ENCODE peak calls at places on chromosomes 16 and 17, in six cellular contexts. F is AG04449, E is left ventricle myocardium inferior, O is prostate gland, V is GM06990, S is colonic mucosa. I is an unnamed sample.

GRCh38 chr16:69917739-69918138 is 33.4 kb upstream of the CLEC18A start:
- DNase-seq in E (no peak), S (no peak), F (peak), V (no peak), O (no peak), I (no peak)

GRCh38 chr17:29138991-29139682 is 41.1 kb downstream of the MYO18A start:
- DNase-seq in V (peak), E (peak), S (peak), O (no peak), F (no peak), I (no peak)

GRCh38 chr17:2081564-2081963 is 26.7 kb downstream of the HIC1 start:
- DNase-seq in F (no peak), V (no peak), E (no peak), S (no peak), O (no peak), I (no peak)

GRCh38 chr16:64532117-64532516 is 589.7 kb downstream of the CDH11 start:
- DNase-seq in S (no peak), O (no peak), V (no peak), F (no peak), E (no peak), I (no peak)

GRCh38 chr17:28689011-28689410 is 22.7 kb downstream of the PROCA1 start:
- DNase-seq in S (no peak), O (no peak), E (no peak), V (no peak), F (no peak), I (no peak)

GRCh38 chr17:76925333-76925935 is 57.2 kb downstream of the MGAT5B start:
- DNase-seq in O (no peak), E (no peak), F (no peak), V (no peak), S (no peak), I (no peak)

GRCh38 chr16:57610611-57611010 is 17.8 kb upstream of the ADGRG1 start:
- DNase-seq in E (no peak), V (no peak), S (peak), O (no peak), F (no peak), I (no peak)

GRCh38 chr17:43979011-43979410 is 25.3 kb upstream of the PYY start:
- DNase-seq in O (no peak), E (no peak), V (no peak), S (no peak), F (no peak), I (no peak)

GRCh38 chr17:79793924-79794304 is 3.0 kb downstream of the CBX8 start:
- DNase-seq in V (no peak), O (no peak), E (no peak), S (no peak), F (no peak), I (no peak)

GRCh38 chr17:60354223-60354622 is 37.7 kb downstream of the USP32 start:
- DNase-seq in O (no peak), E (no peak), F (peak), V (no peak), S (no peak), I (no peak)

GRCh38 chr17:21019976-21020575 is 22.7 kb downstream of the USP22 start:
- DNase-seq in V (no peak), O (no peak), E (peak), S (no peak), F (no peak), I (no peak)

GRCh38 chr17:40318835-40319332 is 9.9 kb downstream of the RARA start:
- DNase-seq in E (peak), V (no peak), S (peak), O (no peak), F (no peak), I (no peak)

GRCh38 chr17:55463600-55463999 is 42.0 kb upstream of the MMD start:
- DNase-seq in F (no peak), E (no peak), S (no peak), O (no peak), V (peak), I (peak)

GRCh38 chr17:60311936-60312335 is 80.0 kb downstream of the USP32 start:
- DNase-seq in S (no peak), F (no peak), V (no peak), O (no peak), E (no peak), I (no peak)

GRCh38 chr16:24993722-24994686 is 21.2 kb downstream of the ARHGAP17 start:
- DNase-seq in F (peak), E (no peak), S (peak), O (no peak), V (no peak), I (no peak)

GRCh38 chr17:62780951-62781350 is 27.2 kb downstream of the MARCHF10 start:
- DNase-seq in S (no peak), V (no peak), F (no peak), O (no peak), E (no peak), I (no peak)

GRCh38 chr17:27665549-27665948 is 34.6 kb downstream of the LGALS9 start:
- DNase-seq in F (no peak), E (no peak), S (no peak), V (no peak), O (no peak), I (no peak)

GRCh38 chr17:2062571-2063183 is 7.8 kb downstream of the HIC1 start:
- DNase-seq in E (no peak), V (no peak), O (no peak), F (no peak), S (no peak), I (no peak)

GRCh38 chr17:3926860-3927627 is 10.8 kb upstream of the P2RX1 start:
- DNase-seq in S (no peak), E (no peak), O (no peak), F (no peak), V (no peak), I (no peak)

GRCh38 chr17:50935201-50936124 is 69.3 kb upstream of the TOB1 start:
- DNase-seq in V (no peak), O (no peak), S (no peak), F (no peak), E (no peak), I (no peak)

GRCh38 chr17:74813793-74814192 is 37.6 kb upstream of the NAT9 start:
- DNase-seq in O (no peak), S (no peak), F (no peak), E (no peak), V (no peak), I (no peak)

GRCh38 chr17:48746916-48747444 is 18.4 kb upstream of the HOXB13 start:
- DNase-seq in F (no peak), V (no peak), O (no peak), E (no peak), S (no peak), I (no peak)

GRCh38 chr17:31754239-31754945 is 104.7 kb downstream of the COPRS start:
- DNase-seq in S (no peak), V (no peak), F (peak), E (no peak), O (no peak), I (no peak)

GRCh38 chr17:1764274-1764673 is 2.4 kb downstream of the SERPINF1 start:
- DNase-seq in S (peak), O (peak), V (peak), F (peak), E (peak), I (peak)

GRCh38 chr16:19245326-19245925 is 40.1 kb upstream of the CLEC19A start:
- DNase-seq in O (peak), E (no peak), S (peak), V (no peak), F (no peak), I (no peak)

GRCh38 chr16:64242510-64242909 is 879.4 kb downstream of the CDH11 start:
- DNase-seq in F (no peak), E (peak), S (no peak), O (no peak), V (no peak), I (no peak)

GRCh38 chr16:9499921-9500593 is 408.6 kb downstream of the HAPSTR1 start:
- DNase-seq in F (no peak), V (no peak), S (no peak), O (no peak), E (peak), I (no peak)

GRCh38 chr16:21301168-21301894 is 23.2 kb upstream of the CRYM start:
- DNase-seq in E (peak), O (peak), F (no peak), S (peak), V (peak), I (peak)

GRCh38 chr17:58315281-58315711 is 13.3 kb downstream of the TSPOAP1 start:
- DNase-seq in V (no peak), S (no peak), O (no peak), F (no peak), E (no peak), I (no peak)

GRCh38 chr17:75845058-75845711 is 981 bp upstream of the UNC13D start:
- DNase-seq in E (peak), V (peak), O (peak), S (peak), F (no peak), I (peak)

GRCh38 chr16:81632392-81633146 is 146.5 kb upstream of the PLCG2 start:
- DNase-seq in E (no peak), F (no peak), O (no peak), V (no peak), S (peak), I (no peak)

GRCh38 chr17:67471118-67471517 is 94.0 kb downstream of the PITPNC1 start:
- DNase-seq in O (no peak), V (no peak), E (no peak), F (no peak), S (no peak), I (no peak)

GRCh38 chr16:80350066-80350465 is 190.7 kb upstream of the DYNLRB2 start:
- DNase-seq in E (no peak), S (no peak), O (no peak), V (no peak), F (no peak), I (no peak)

GRCh38 chr16:554640-555413 is 5.4 kb upstream of the PRR35 start:
- DNase-seq in F (no peak), E (no peak), V (no peak), S (no peak), O (peak), I (no peak)

GRCh38 chr17:66661411-66661843 is 173.5 kb upstream of the CACNG5 start:
- DNase-seq in E (no peak), V (peak), S (no peak), F (no peak), O (peak), I (no peak)

GRCh38 chr17:3636908-3637373 is 381 bp downstream of the CTNS start:
- DNase-seq in E (no peak), V (no peak), F (no peak), S (no peak), O (no peak), I (no peak)

GRCh38 chr17:63848834-63849689 is 6.6 kb upstream of the SMARCD2 start:
- DNase-seq in V (peak), F (no peak), E (peak), O (peak), S (peak), I (peak)

GRCh38 chr16:71479420-71479819 is 9.7 kb downstream of the ZNF19 start:
- DNase-seq in O (no peak), V (no peak), F (no peak), S (no peak), E (no peak), I (no peak)

GRCh38 chr17:75546181-75546580 is 20.7 kb downstream of the LLGL2 start:
- DNase-seq in E (no peak), V (no peak), F (no peak), S (no peak), O (no peak), I (no peak)

GRCh38 chr17:18951941-18952842 is at the start of gene SLC5A10:
- DNase-seq in V (no peak), O (no peak), F (no peak), S (no peak), E (no peak), I (no peak)

GRCh38 chr17:18949566-18949965 is 2.4 kb upstream of the SLC5A10 start:
- DNase-seq in F (no peak), E (peak), O (no peak), S (no peak), V (no peak), I (no peak)

GRCh38 chr17:18948476-18949006 is 3.4 kb upstream of the SLC5A10 start:
- DNase-seq in E (no peak), S (no peak), F (no peak), O (no peak), V (no peak), I (no peak)

GRCh38 chr17:18953231-18953728 is 1.3 kb downstream of the SLC5A10 start:
- DNase-seq in V (no peak), S (no peak), O (no peak), F (no peak), E (no peak), I (no peak)

DNA sequence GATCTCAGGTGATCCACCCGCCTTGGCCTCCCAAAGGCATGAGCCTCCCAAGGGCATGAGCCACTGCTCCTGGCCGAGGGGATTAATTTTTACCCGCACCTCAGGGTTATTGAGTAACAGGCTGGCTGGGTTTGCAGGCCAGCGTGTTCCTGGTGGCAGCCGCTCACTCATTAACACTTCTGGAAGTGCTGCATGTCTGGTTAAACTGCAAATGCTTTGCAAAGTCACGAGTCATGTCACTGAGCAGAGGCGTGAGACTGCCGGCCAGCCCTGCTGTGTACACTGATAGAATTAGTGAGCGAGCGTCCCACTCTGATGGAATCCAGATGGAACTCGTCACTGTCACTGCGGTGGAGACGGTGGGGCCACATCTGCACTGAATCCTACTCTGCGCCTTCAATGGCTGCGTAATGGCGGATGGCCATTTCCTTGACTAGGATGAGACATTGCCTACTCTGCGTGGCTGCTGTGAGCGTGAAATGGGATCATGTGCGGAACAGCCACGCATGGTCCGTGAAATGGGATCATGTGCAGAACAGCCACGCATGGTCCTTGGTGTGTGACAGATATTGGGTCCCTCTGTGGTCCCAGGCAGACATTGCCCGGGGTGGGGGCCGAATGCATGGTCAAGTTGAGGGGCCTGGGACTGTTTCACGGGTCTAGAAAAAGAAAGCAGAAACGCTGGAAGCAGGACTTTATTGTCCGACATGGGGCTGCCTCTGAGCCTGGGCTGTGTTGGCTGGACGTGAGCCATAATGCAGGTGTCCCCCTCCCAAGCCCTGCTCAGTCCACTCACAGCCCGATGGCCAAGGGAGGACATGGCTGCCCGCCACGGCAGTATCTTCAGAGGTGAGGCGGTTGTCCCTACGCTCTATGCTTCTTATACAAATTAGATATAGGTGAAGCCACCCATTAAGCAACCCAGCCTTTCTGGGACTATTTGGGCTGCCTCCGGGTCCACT is 740 bp upstream of the SLC5A10 start:
- DNase-seq in V (no peak), F (no peak), E (peak), S (no peak), O (no peak), I (no peak)
- H3K4me3 ChIP-seq in V (no peak), F (no peak), E (no peak), S (no peak), O (no peak), I (no peak)

GRCh38 chr16:86044241-86044671 is 145.3 kb downstream of the IRF8 start:
- DNase-seq in S (no peak), O (no peak), F (no peak), E (no peak), V (peak), I (no peak)
- TF ChIP-seq CTCF in S (peak), O (no peak), F (peak), E (peak), V (peak), I (peak)

DNA sequence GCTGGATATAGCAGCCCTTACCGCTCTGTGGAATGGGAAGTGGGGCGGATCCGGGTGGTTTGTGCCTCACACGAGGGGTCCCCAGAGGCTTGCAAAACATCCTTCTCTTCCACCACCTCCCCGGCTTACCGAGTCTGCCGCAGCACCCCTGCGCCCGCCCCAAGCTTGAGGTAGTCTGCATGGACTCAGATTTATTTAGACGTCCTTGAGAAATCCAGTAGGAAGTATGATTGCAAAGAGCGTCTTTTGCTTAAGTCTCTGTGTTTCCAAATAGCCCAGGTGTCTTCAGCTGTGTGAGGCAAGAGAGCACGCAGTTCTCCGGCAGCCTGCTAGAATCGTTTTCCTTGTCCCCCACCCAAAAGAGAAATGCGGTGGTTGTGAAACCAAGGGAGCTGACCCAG is 2.4 kb downstream of the KIAA0513 start:
- DNase-seq in V (no peak), S (no peak), E (no peak), O (peak), F (no peak), I (no peak)
- H3K4me3 ChIP-seq in V (no peak), S (peak), E (peak), O (peak), F (no peak), I (no peak)

GRCh38 chr16:67339453-67339852 is 12.8 kb downstream of the LRRC36 start:
- DNase-seq in V (no peak), O (no peak), F (no peak), E (no peak), S (no peak), I (no peak)
- TF ChIP-seq CTCF in V (peak), O (no peak), F (no peak), E (peak), S (no peak), I (peak)

GRCh38 chr16:2121853-2122252 is 13.8 kb downstream of the PKD1 start:
- DNase-seq in S (no peak), V (no peak), F (no peak), E (peak), O (peak), I (no peak)
- H3K4me3 ChIP-seq in S (no peak), V (no peak), F (no peak), E (peak), O (no peak), I (no peak)

DNA sequence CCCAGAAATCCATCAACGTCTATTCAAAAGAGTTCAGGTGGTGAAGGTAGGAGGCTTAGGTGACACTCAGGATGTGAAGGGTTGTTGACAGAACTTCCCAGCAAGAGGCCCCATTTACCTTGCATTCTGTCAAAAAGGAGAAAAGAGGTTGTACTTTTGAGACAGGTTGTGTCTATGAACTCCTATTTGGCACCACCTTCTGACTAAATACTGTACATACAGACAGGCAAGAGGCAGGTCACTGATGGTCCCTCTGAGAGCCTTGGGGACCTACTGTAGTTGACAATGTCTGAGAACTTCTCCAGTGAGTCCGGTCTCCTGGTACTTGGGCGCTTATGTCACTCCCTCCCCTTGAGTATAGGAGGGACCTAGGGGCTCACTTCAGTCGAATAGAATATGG is 479.3 kb upstream of the ZFHX3 start:
- DNase-seq in F (no peak), O (no peak), V (no peak), S (no peak), E (no peak), I (no peak)
- TF ChIP-seq CTCF in F (no peak), O (no peak), V (peak), S (no peak), E (no peak), I (peak)

GRCh38 chr16:88975511-88976061 is 1.4 kb downstream of the CBFA2T3 start:
- DNase-seq in V (no peak), O (no peak), E (no peak), F (no peak), S (no peak), I (no peak)
- H3K4me3 ChIP-seq in V (peak), O (no peak), E (peak), F (no peak), S (peak), I (peak)

DNA sequence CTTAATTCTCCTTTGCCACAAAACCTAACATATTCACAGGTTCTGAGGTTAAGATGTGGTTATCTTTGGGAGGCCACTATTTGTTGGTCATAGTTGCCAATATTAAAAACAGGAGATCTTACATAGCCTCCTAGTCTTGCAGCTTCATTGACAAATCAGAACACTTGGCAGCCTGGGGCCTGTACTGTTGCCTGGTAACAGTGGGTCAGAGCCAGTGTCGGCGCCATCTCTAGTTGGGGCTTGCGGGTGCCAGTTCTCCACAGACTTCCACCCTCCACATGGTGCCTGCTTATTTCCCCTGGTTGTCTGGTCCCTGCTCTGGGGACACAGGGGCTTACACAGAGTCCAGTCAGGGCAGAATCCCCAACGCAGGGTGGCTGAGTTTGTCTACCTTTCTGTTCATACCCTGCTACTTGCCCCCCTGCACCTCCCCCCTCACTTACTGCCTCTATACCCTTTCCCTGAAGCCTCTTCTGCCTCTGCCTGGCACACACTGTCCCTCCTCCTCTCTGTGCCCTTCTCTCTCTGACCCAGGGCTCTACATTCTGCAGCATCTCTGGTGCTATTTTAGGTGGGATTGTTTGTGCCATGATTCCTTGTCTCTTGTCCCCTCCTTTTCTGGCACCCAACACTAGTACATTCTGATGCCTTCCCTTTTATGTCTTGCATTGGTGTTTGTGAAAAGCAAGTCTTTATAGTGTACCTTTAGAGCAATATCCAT is 13.4 kb downstream of the EPN2 start:
- DNase-seq in E (peak), S (no peak), F (no peak), O (peak), V (no peak), I (no peak)
- TF ChIP-seq CTCF in E (no peak), S (no peak), F (no peak), O (no peak), V (no peak), I (no peak)